ENCODE peak calls at places on chromosomes 12 and 14, in six cellular contexts. F is NCI-H510A treated with DMSO at 0.1 percent for 48 hours, D is iris pigment epithelial cell, C is mucosa of descending colon, P is lung microvascular endothelial cell, W is G401. T is an unnamed sample.

GRCh38 chr12:11769723-11770514 is 120.4 kb downstream of the ETV6 start:
- DNase-seq in C (peak), P (peak), F (peak), D (no peak), W (no peak), T (no peak)

GRCh38 chr12:53244337-53244736 is 12.3 kb upstream of the RARG start:
- DNase-seq in W (no peak), D (no peak), P (no peak), C (no peak), F (no peak), T (no peak)

GRCh38 chr12:52239767-52240166 is 6.7 kb downstream of the KRT7 start:
- DNase-seq in W (no peak), F (no peak), D (no peak), P (no peak), C (no peak), T (no peak)

GRCh38 chr14:95507174-95507573 is 9.3 kb downstream of the SYNE3 start:
- DNase-seq in C (no peak), D (peak), P (peak), W (no peak), F (no peak), T (peak)

GRCh38 chr12:130879212-130879686 is 7.4 kb downstream of the RAN start:
- DNase-seq in D (no peak), F (no peak), P (no peak), C (no peak), W (no peak), T (no peak)

GRCh38 chr14:103121846-103122577 is 1.2 kb upstream of the TNFAIP2 start:
- DNase-seq in D (no peak), W (no peak), C (peak), P (peak), F (peak), T (peak)

GRCh38 chr12:45720069-45720468 is 9.4 kb upstream of the ARID2 start:
- DNase-seq in P (no peak), C (no peak), D (no peak), F (no peak), W (no peak), T (no peak)

GRCh38 chr12:98402081-98402480 is 113.3 kb upstream of the TMPO start:
- DNase-seq in D (peak), P (peak), C (no peak), F (no peak), W (no peak), T (no peak)

GRCh38 chr14:75711134-75711795 is 50.2 kb downstream of the TTLL5 start:
- DNase-seq in P (peak), C (no peak), W (peak), F (peak), D (peak), T (peak)

GRCh38 chr12:123453165-123453564 is 4.8 kb upstream of the SNRNP35 start:
- DNase-seq in P (no peak), F (no peak), C (no peak), W (no peak), D (no peak), T (no peak)

GRCh38 chr14:54627325-54627717 is 60.4 kb downstream of the SAMD4A start:
- DNase-seq in W (no peak), F (no peak), P (no peak), C (no peak), D (peak), T (no peak)

GRCh38 chr12:130146532-130146931 is 15.7 kb upstream of the FZD10 start:
- DNase-seq in C (no peak), D (no peak), W (no peak), P (no peak), F (no peak), T (no peak)

GRCh38 chr14:72613196-72613974 is 280.5 kb downstream of the DPF3 start:
- DNase-seq in F (peak), P (peak), C (no peak), D (peak), W (peak), T (peak)

GRCh38 chr12:98418357-98419075 is 96.9 kb upstream of the TMPO start:
- DNase-seq in D (peak), P (peak), F (no peak), W (no peak), C (peak), T (peak)